ENCODE peak calls at places on chromosomes 4 and X, in nine cellular contexts. A is sigmoid colon; F is hepatocyte; X is CD8-positive, alpha-beta memory T cell; O is fibroblast of lung; K is ascending aorta; N is mammary epithelial cell; M is IMR-90; U is PC-3. L is an unnamed sample. For H3K9me3, the result is how much of the 10 kb centered on the place peaks cover.

GRCh38 chr4:53928825-53929224 is 135.6 kb downstream of the CHIC2 start:
- DNase-seq in K (no peak), O (peak), N (no peak), M (peak), F (no peak), A (no peak), X (no peak), U (no peak), L (no peak)

GRCh38 chrX:108399427-108400165 is 38.6 kb downstream of the COL4A6 start:
- DNase-seq in K (no peak), X (no peak), M (peak), N (peak), O (peak), A (no peak), F (no peak), U (peak), L (no peak)

GRCh38 chrX:70087857-70088256 is 25.6 kb downstream of the OTUD6A start:
- DNase-seq in U (peak), M (peak), A (no peak), X (no peak), K (no peak), N (no peak), O (no peak), F (peak), L (no peak)

GRCh38 chrX:7028246-7028645 is 119.3 kb upstream of the STS start:
- DNase-seq in U (no peak), K (no peak), X (no peak), N (peak), F (no peak), A (no peak), M (peak), O (no peak), L (no peak)

GRCh38 chr4:1458581-1458980 is 52.3 kb upstream of the NKX1-1 start:
- DNase-seq in M (no peak), N (no peak), F (no peak), U (no peak), X (no peak), O (no peak), K (peak), A (no peak), L (peak)

GRCh38 chrX:88416002-88416401 is 331.0 kb upstream of the CPXCR1 start:
- DNase-seq in X (no peak), A (no peak), O (no peak), M (no peak), U (peak), N (no peak), K (no peak), F (no peak), L (no peak)

GRCh38 chrX:8027876-8028275 is 100.7 kb upstream of the PNPLA4 start:
- DNase-seq in X (no peak), U (no peak), N (no peak), K (no peak), A (no peak), M (no peak), O (no peak), F (no peak), L (no peak)

GRCh38 chr4:171308661-171309060 is 504.5 kb upstream of the GALNTL6 start:
- DNase-seq in O (no peak), K (no peak), U (no peak), N (no peak), A (no peak), M (no peak), F (no peak), X (no peak), L (no peak)

GRCh38 chr4:186260504-186261448 is 5.2 kb upstream of the F11 start:
- DNase-seq in N (peak), F (peak), U (no peak), A (no peak), X (no peak), M (peak), O (no peak), K (no peak), L (no peak)

GRCh38 chr4:132955146-132955545 is 193.9 kb upstream of the PCDH10 start:
- DNase-seq in M (no peak), X (no peak), K (no peak), A (no peak), F (no peak), O (no peak), N (no peak), U (no peak), L (no peak)

GRCh38 chrX:154305481-154306205 is 10.0 kb downstream of the TKTL1 start:
- DNase-seq in N (no peak), M (no peak), F (no peak), X (no peak), O (no peak), K (no peak), A (no peak), U (no peak), L (no peak)

GRCh38 chrX:20355187-20355586 is 88.5 kb upstream of the RPS6KA3 start:
- DNase-seq in X (no peak), K (no peak), M (no peak), A (no peak), N (no peak), F (no peak), U (no peak), O (no peak), L (no peak)

GRCh38 chr4:15653430-15653829 is 1.7 kb downstream of the FBXL5 start:
- DNase-seq in K (no peak), O (no peak), A (no peak), M (no peak), U (no peak), X (no peak), F (no peak), N (no peak), L (no peak)

GRCh38 chrX:63680423-63680822 is 104.6 kb downstream of the ARHGEF9 start:
- DNase-seq in F (no peak), A (no peak), K (no peak), N (no peak), X (no peak), O (no peak), M (no peak), U (no peak), L (no peak)

GRCh38 chr4:179624768-179625181 is 2182.5 kb upstream of the AGA start:
- DNase-seq in U (peak), K (no peak), F (peak), A (no peak), X (no peak), O (peak), N (no peak), M (peak), L (no peak)

GRCh38 chr4:184293552-184293951 is 75.9 kb upstream of the ENPP6 start:
- DNase-seq in O (no peak), F (peak), U (no peak), A (no peak), N (no peak), X (no peak), M (no peak), K (no peak), L (no peak)

GRCh38 chrX:37785569-37785968 is 5.7 kb downstream of the CYBB start:
- DNase-seq in X (no peak), U (peak), A (no peak), M (no peak), N (peak), O (peak), K (no peak), F (no peak), L (no peak)

GRCh38 chrX:119917877-119918276 is 22.2 kb downstream of the AKAP14 start:
- DNase-seq in A (no peak), F (no peak), N (no peak), X (no peak), O (no peak), K (no peak), M (no peak), U (no peak), L (no peak)

GRCh38 chrX:131812847-131813825 is 210.0 kb upstream of the STK26 start:
- DNase-seq in A (peak), U (peak), K (peak), M (peak), F (no peak), O (peak), X (peak), N (peak), L (no peak)

GRCh38 chr4:104591505-104591904 is 96.8 kb upstream of the CXXC4 start:
- DNase-seq in F (peak), K (no peak), O (no peak), X (no peak), A (peak), U (no peak), N (no peak), M (no peak), L (no peak)

GRCh38 chr4:78845469-78845868 is 69.3 kb downstream of the BMP2K start:
- DNase-seq in N (no peak), X (no peak), K (no peak), A (no peak), F (no peak), U (no peak), M (no peak), O (no peak), L (no peak)

GRCh38 chr4:38860788-38861424 is 4.3 kb upstream of the TLR6 start:
- DNase-seq in F (peak), X (peak), K (no peak), O (no peak), U (peak), M (peak), A (no peak), N (peak), L (no peak)

GRCh38 chr4:57426779-57427395 is 316.7 kb upstream of the IGFBP7 start:
- DNase-seq in A (no peak), O (peak), U (peak), F (peak), M (peak), X (no peak), N (peak), K (peak), L (peak)

GRCh38 chr4:166092797-166093196 is 219.8 kb downstream of the TLL1 start:
- DNase-seq in A (no peak), F (peak), X (no peak), N (no peak), O (no peak), M (no peak), K (no peak), U (peak), L (no peak)

DNA sequence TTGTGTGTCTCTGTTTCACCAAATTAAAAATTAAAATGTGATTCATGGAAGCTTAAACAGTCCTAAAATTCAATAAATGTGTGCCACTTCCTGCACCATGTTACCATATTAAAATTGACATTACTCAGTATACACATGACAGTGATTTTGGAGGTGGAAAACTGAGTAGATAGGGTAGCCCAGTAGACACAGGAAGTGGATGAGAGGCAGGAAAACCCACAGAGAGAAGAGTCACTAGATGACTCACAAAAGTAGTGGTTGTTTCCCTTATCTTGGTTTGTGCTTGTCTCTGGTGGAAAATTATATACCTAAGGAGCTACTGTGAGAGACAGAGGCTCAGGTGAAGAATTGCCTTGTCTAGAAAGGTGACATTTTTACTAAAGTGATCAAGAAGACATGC is 375.8 kb upstream of the CXorf51B start:
- DNase-seq in O (no peak), K (no peak), F (no peak), A (no peak), U (peak), X (no peak), M (no peak), N (no peak), L (no peak)
- H3K9me3 ChIP-seq in O (under half), K (under half), F (under half), A (under half), U (under half), X (under half), M (under half), N (under half), L (under half)

GRCh38 chr4:164023214-164023613 is 528.7 kb downstream of the TMA16 start:
- DNase-seq in M (no peak), K (no peak), N (no peak), X (no peak), F (no peak), U (no peak), O (no peak), A (no peak), L (no peak)
- H3K9me3 ChIP-seq in M (under half), K (under half), N (under half), X (under half), F (under half), U (under half), O (under half), A (under half), L (under half)

GRCh38 chr4:8122746-8123145 is 35.9 kb downstream of the ABLIM2 start:
- DNase-seq in O (no peak), M (no peak), A (no peak), N (no peak), K (no peak), X (no peak), F (no peak), U (no peak), L (no peak)
- H3K9me3 ChIP-seq in O (under half), M (under half), A (under half), N (under half), K (under half), X (under half), F (under half), U (under half), L (under half)

GRCh38 chr4:11614426-11614825 is 185.7 kb upstream of the HS3ST1 start:
- DNase-seq in U (peak), X (no peak), N (peak), O (peak), K (no peak), A (no peak), M (peak), F (peak), L (no peak)

GRCh38 chr4:11616856-11617255 is 188.2 kb upstream of the HS3ST1 start:
- DNase-seq in F (no peak), A (no peak), U (no peak), K (no peak), N (no peak), X (no peak), M (no peak), O (no peak), L (no peak)

GRCh38 chr4:11618666-11619282 is 190.1 kb upstream of the HS3ST1 start:
- DNase-seq in N (no peak), F (peak), M (no peak), U (no peak), A (no peak), K (no peak), X (no peak), O (no peak), L (no peak)

GRCh38 chr4:11611868-11612267 is 183.2 kb upstream of the HS3ST1 start:
- DNase-seq in X (no peak), O (no peak), F (no peak), N (no peak), M (no peak), A (no peak), U (peak), K (no peak), L (no peak)

DNA sequence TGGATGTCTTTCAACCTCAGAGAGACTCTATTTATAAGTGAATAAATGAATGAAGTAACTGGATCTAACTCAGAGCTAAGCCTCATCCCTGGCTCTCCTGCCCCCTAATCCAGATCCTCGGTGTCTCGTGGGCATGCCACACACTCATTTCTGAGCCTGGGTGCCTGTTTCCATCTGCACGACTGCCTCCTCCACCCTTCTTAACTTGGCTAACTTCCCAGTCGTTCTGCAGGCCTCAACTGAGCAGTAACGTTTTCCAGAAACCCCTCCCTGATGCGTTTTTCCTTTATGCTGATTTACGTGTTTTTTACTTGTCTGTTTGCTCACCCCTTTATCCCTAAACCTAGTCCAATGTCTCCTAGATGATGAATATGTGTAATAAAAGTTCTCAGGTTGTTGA is 186.9 kb upstream of the HS3ST1 start:
- DNase-seq in X (no peak), N (no peak), K (no peak), O (no peak), F (peak), U (no peak), A (no peak), M (no peak), L (no peak)
- H3K9me3 ChIP-seq in X (under half), N (under half), K (under half), O (under half), F (under half), U (under half), A (under half), M (under half), L (under half)